ENCODE peak calls at places on chromosomes 7 and 10, in ten cellular contexts. D is left colon; W is activated CD8-positive, alpha-beta T cell treated with anti-CD3 and anti-CD28 coated beads, Interleukin-2, amount 10 ng/mL, durations not matched to agents 7 days and 5 days; Q is left lung; L is right cardiac atrium; K is psoas muscle; C is foreskin keratinocyte; Y is GM23338; R is effector memory CD8-positive, alpha-beta T cell; P is activated B cell treated with CpG ODN at 0.5 μM for 24 hours. G is an unnamed sample.

GRCh38 chr7:102208826-102209225 is 77.8 kb upstream of the SH2B2 start:
- ATAC-seq in D (peak; percentile 82), W (no peak), Q (peak; percentile 78), L (no peak), K (no peak), C (no peak), Y (peak; percentile 74), R (no peak), P (no peak), G (no peak)

GRCh38 chr7:111407258-111407657 is 155.0 kb downstream of the IMMP2L start:
- ATAC-seq in D (no peak), W (no peak), Q (no peak), L (no peak), K (no peak), C (no peak), Y (no peak), R (no peak), P (no peak), G (no peak)

GRCh38 chr10:110983466-110983865 is 64.1 kb downstream of the SHOC2 start:
- ATAC-seq in D (no peak), W (no peak), Q (no peak), L (no peak), K (no peak), C (no peak), Y (no peak), R (no peak), P (no peak), G (no peak)

GRCh38 chr7:113404245-113404644 is 285.9 kb upstream of the SMIM30 start:
- ATAC-seq in D (no peak), W (no peak), Q (no peak), L (no peak), K (peak; percentile 79), C (no peak), Y (peak; percentile 87), R (no peak), P (no peak), G (no peak)

GRCh38 chr7:129843982-129844840 is 108.5 kb downstream of the UBE2H start:
- ATAC-seq in D (no peak), W (no peak), Q (no peak), L (no peak), K (no peak), C (no peak), Y (peak; percentile 29), R (no peak), P (no peak), G (no peak)

GRCh38 chr10:132263866-132264265 is 43.9 kb downstream of the STK32C start:
- ATAC-seq in D (no peak), W (no peak), Q (no peak), L (peak; percentile 90), K (no peak), C (no peak), Y (no peak), R (no peak), P (no peak), G (no peak)

GRCh38 chr10:99370993-99371392 is 41.8 kb downstream of the CNNM1 start:
- ATAC-seq in D (no peak), W (peak; percentile 58), Q (peak; percentile 81), L (no peak), K (no peak), C (peak; percentile 64), Y (peak; percentile 34), R (no peak), P (no peak), G (no peak)

GRCh38 chr7:120554960-120555571 is 282.1 kb downstream of the KCND2 start:
- ATAC-seq in D (peak; percentile 43), W (no peak), Q (peak; percentile 93), L (no peak), K (no peak), C (peak; percentile 90), Y (peak; percentile 95), R (no peak), P (no peak), G (peak; percentile 71)

GRCh38 chr10:1102392-1102791 is 46.2 kb downstream of the WDR37 start:
- ATAC-seq in D (no peak), W (no peak), Q (no peak), L (no peak), K (no peak), C (no peak), Y (no peak), R (no peak), P (no peak), G (no peak)

GRCh38 chr10:2980791-2981360 is 86.5 kb upstream of the PFKP start:
- ATAC-seq in D (no peak), W (no peak), Q (no peak), L (no peak), K (no peak), C (peak; percentile 75), Y (no peak), R (no peak), P (no peak), G (no peak)

GRCh38 chr7:159039716-159040115 is 105.0 kb downstream of the VIPR2 start:
- ATAC-seq in D (no peak), W (no peak), Q (no peak), L (no peak), K (no peak), C (no peak), Y (no peak), R (no peak), P (no peak), G (no peak)

GRCh38 chr10:114662651-114663217 is 4.7 kb upstream of the ABLIM1 start:
- ATAC-seq in D (no peak), W (no peak), Q (no peak), L (no peak), K (no peak), C (no peak), Y (peak; percentile 48), R (no peak), P (no peak), G (no peak)

GRCh38 chr7:150368098-150368883 is at the start of gene REPIN1:
- ATAC-seq in D (peak; percentile 56), W (peak; percentile 73), Q (peak; percentile 84), L (peak; percentile 89), K (peak; percentile 85), C (peak; percentile 25), Y (peak; percentile 42), R (peak; percentile 50), P (peak; percentile 43), G (peak; percentile 72)

GRCh38 chr10:98326621-98327027 is 58.6 kb upstream of the LOXL4 start:
- ATAC-seq in D (no peak), W (no peak), Q (no peak), L (no peak), K (no peak), C (peak; percentile 23), Y (peak; percentile 28), R (no peak), P (no peak), G (no peak)

GRCh38 chr7:7548407-7548806 is 12.7 kb upstream of the COL28A1 start:
- ATAC-seq in D (no peak), W (no peak), Q (no peak), L (no peak), K (no peak), C (no peak), Y (no peak), R (no peak), P (no peak), G (no peak)

GRCh38 chr10:92082583-92083280 is 159.2 kb downstream of the BTAF1 start:
- ATAC-seq in D (no peak), W (no peak), Q (peak; percentile 78), L (no peak), K (peak; percentile 40), C (no peak), Y (no peak), R (no peak), P (no peak), G (no peak)

GRCh38 chr10:98608417-98608816 is 161.7 kb upstream of the HPS1 start:
- ATAC-seq in D (no peak), W (no peak), Q (no peak), L (no peak), K (peak; percentile 86), C (no peak), Y (peak; percentile 73), R (no peak), P (no peak), G (no peak)

GRCh38 chr7:104529567-104529966 is 201.2 kb downstream of the LHFPL3 start:
- ATAC-seq in D (peak; percentile 45), W (no peak), Q (no peak), L (no peak), K (no peak), C (no peak), Y (no peak), R (no peak), P (no peak), G (no peak)

GRCh38 chr10:97456034-97456685 is 10.2 kb downstream of the ZDHHC16 start:
- ATAC-seq in D (no peak), W (no peak), Q (no peak), L (no peak), K (no peak), C (no peak), Y (no peak), R (no peak), P (no peak), G (no peak)

GRCh38 chr10:72611783-72612182 is 14.1 kb downstream of the MICU1 start:
- ATAC-seq in D (no peak), W (no peak), Q (no peak), L (peak; percentile 84), K (peak; percentile 66), C (no peak), Y (peak; percentile 56), R (no peak), P (peak; percentile 10), G (no peak)

GRCh38 chr10:119633538-119634218 is 17.5 kb upstream of the BAG3 start:
- ATAC-seq in D (no peak), W (no peak), Q (no peak), L (no peak), K (no peak), C (no peak), Y (no peak), R (no peak), P (no peak), G (no peak)

GRCh38 chr7:18429547-18429946 is 66.0 kb upstream of the HDAC9 start:
- ATAC-seq in D (no peak), W (no peak), Q (no peak), L (no peak), K (no peak), C (no peak), Y (no peak), R (no peak), P (no peak), G (no peak)

GRCh38 chr10:95552680-95553342 is 8.4 kb downstream of the SORBS1 start:
- ATAC-seq in D (peak; percentile 79), W (no peak), Q (no peak), L (no peak), K (no peak), C (no peak), Y (peak; percentile 60), R (no peak), P (no peak), G (no peak)

GRCh38 chr10:86291616-86292340 is 74.8 kb downstream of the GRID1 start:
- ATAC-seq in D (no peak), W (no peak), Q (no peak), L (no peak), K (no peak), C (no peak), Y (peak; percentile 76), R (no peak), P (no peak), G (no peak)

GRCh38 chr7:130947792-130948580 is 214.0 kb upstream of the KLF14 start:
- ATAC-seq in D (no peak), W (peak; percentile 31), Q (no peak), L (no peak), K (no peak), C (no peak), Y (no peak), R (peak; percentile 9), P (no peak), G (no peak)

GRCh38 chr10:132849546-132850031 is 63.6 kb upstream of the NKX6-2 start:
- ATAC-seq in D (no peak), W (no peak), Q (no peak), L (no peak), K (no peak), C (no peak), Y (peak; percentile 45), R (no peak), P (no peak), G (no peak)